ENCODE peak calls at places on chromosomes 1 and 21, in five cellular contexts. One of them, this sample, is unnamed.

GRCh38 chr1:55582078-55582477 is 366.9 kb upstream of the USP24 start:
- DNase-seq in Karpas-422: no peak
- DNase-seq in dorsolateral prefrontal cortex: no peak
- DNase-seq in heart left ventricle: no peak
- DNase-seq in CD8-positive, alpha-beta memory T cell: no peak
- DNase-seq in this sample: no peak

GRCh38 chr1:20212099-20212684 is 25.9 kb upstream of the PLA2G2C start:
- DNase-seq in Karpas-422: no peak
- DNase-seq in dorsolateral prefrontal cortex: no peak
- DNase-seq in heart left ventricle: no peak
- DNase-seq in CD8-positive, alpha-beta memory T cell: no peak
- DNase-seq in this sample: no peak

GRCh38 chr1:92298573-92299476 is at the start of the genes GLMN and RPAP2:
- DNase-seq in Karpas-422: peak
- DNase-seq in dorsolateral prefrontal cortex: peak
- DNase-seq in heart left ventricle: peak
- DNase-seq in CD8-positive, alpha-beta memory T cell: peak
- DNase-seq in this sample: peak

GRCh38 chr1:178093958-178094751 is at the start of gene RASAL2:
- DNase-seq in Karpas-422: no peak
- DNase-seq in dorsolateral prefrontal cortex: peak
- DNase-seq in heart left ventricle: peak
- DNase-seq in CD8-positive, alpha-beta memory T cell: no peak
- DNase-seq in this sample: peak

GRCh38 chr1:229781453-229781852 is 155.4 kb downstream of the URB2 start:
- DNase-seq in Karpas-422: no peak
- DNase-seq in dorsolateral prefrontal cortex: no peak
- DNase-seq in heart left ventricle: no peak
- DNase-seq in CD8-positive, alpha-beta memory T cell: no peak
- DNase-seq in this sample: no peak

GRCh38 chr21:43578677-43579313 is 80.5 kb downstream of the HSF2BP start:
- DNase-seq in Karpas-422: no peak
- DNase-seq in dorsolateral prefrontal cortex: no peak
- DNase-seq in heart left ventricle: no peak
- DNase-seq in CD8-positive, alpha-beta memory T cell: no peak
- DNase-seq in this sample: no peak

GRCh38 chr1:6241887-6242740 is 1.9 kb upstream of the HES3 start:
- DNase-seq in Karpas-422: no peak
- DNase-seq in dorsolateral prefrontal cortex: no peak
- DNase-seq in heart left ventricle: no peak
- DNase-seq in CD8-positive, alpha-beta memory T cell: no peak
- DNase-seq in this sample: no peak

GRCh38 chr1:94621392-94621791 is 79.8 kb upstream of the F3 start:
- DNase-seq in Karpas-422: no peak
- DNase-seq in dorsolateral prefrontal cortex: no peak
- DNase-seq in heart left ventricle: no peak
- DNase-seq in CD8-positive, alpha-beta memory T cell: no peak
- DNase-seq in this sample: no peak

GRCh38 chr1:8727809-8728213 is 89.6 kb downstream of the RERE start:
- DNase-seq in Karpas-422: peak
- DNase-seq in dorsolateral prefrontal cortex: no peak
- DNase-seq in heart left ventricle: peak
- DNase-seq in CD8-positive, alpha-beta memory T cell: no peak
- DNase-seq in this sample: no peak

GRCh38 chr1:230292739-230293720 is 133.1 kb downstream of the PGBD5 start:
- DNase-seq in Karpas-422: no peak
- DNase-seq in dorsolateral prefrontal cortex: no peak
- DNase-seq in heart left ventricle: no peak
- DNase-seq in CD8-positive, alpha-beta memory T cell: no peak
- DNase-seq in this sample: no peak

DNA sequence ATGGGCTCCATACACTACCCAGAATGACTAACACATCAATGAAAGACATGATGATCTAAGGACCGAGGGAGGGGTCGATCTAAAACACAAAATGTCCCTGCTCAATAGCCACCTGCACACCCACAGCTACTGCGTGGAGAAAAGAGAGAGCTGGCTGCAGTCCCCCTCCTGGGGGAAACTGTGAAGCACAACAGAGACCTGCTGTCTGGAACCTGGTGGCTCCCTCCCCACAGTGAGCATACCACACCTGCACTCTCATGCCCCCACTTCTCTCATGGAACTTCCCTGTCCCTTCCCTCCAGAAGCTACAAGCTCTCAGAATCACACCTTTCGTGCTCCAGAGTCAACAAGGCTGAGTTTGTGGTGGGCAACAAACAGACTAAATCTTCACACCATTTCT is 130.1 kb upstream of the ERG start:
- DNase-seq in Karpas-422: no peak
- DNase-seq in dorsolateral prefrontal cortex: no peak
- DNase-seq in heart left ventricle: no peak
- DNase-seq in CD8-positive, alpha-beta memory T cell: no peak
- DNase-seq in this sample: no peak
- H3K27ac ChIP-seq in Karpas-422: no peak
- H3K27ac ChIP-seq in dorsolateral prefrontal cortex: no peak
- H3K27ac ChIP-seq in heart left ventricle: no peak
- H3K27ac ChIP-seq in CD8-positive, alpha-beta memory T cell: no peak
- H3K27ac ChIP-seq in this sample: no peak

GRCh38 chr1:46615735-46616134 is 876 bp downstream of the MOB3C start:
- DNase-seq in Karpas-422: no peak
- DNase-seq in dorsolateral prefrontal cortex: no peak
- DNase-seq in heart left ventricle: no peak
- DNase-seq in CD8-positive, alpha-beta memory T cell: no peak
- DNase-seq in this sample: no peak
- H3K27ac ChIP-seq in Karpas-422: no peak
- H3K27ac ChIP-seq in dorsolateral prefrontal cortex: peak
- H3K27ac ChIP-seq in heart left ventricle: peak
- H3K27ac ChIP-seq in CD8-positive, alpha-beta memory T cell: peak
- H3K27ac ChIP-seq in this sample: peak

GRCh38 chr1:200131551-200132125 is 104.1 kb downstream of the NR5A2 start:
- DNase-seq in Karpas-422: peak
- DNase-seq in dorsolateral prefrontal cortex: no peak
- DNase-seq in heart left ventricle: no peak
- DNase-seq in CD8-positive, alpha-beta memory T cell: no peak
- DNase-seq in this sample: no peak
- H3K27ac ChIP-seq in Karpas-422: no peak
- H3K27ac ChIP-seq in dorsolateral prefrontal cortex: no peak
- H3K27ac ChIP-seq in heart left ventricle: no peak
- H3K27ac ChIP-seq in CD8-positive, alpha-beta memory T cell: no peak
- H3K27ac ChIP-seq in this sample: no peak

DNA sequence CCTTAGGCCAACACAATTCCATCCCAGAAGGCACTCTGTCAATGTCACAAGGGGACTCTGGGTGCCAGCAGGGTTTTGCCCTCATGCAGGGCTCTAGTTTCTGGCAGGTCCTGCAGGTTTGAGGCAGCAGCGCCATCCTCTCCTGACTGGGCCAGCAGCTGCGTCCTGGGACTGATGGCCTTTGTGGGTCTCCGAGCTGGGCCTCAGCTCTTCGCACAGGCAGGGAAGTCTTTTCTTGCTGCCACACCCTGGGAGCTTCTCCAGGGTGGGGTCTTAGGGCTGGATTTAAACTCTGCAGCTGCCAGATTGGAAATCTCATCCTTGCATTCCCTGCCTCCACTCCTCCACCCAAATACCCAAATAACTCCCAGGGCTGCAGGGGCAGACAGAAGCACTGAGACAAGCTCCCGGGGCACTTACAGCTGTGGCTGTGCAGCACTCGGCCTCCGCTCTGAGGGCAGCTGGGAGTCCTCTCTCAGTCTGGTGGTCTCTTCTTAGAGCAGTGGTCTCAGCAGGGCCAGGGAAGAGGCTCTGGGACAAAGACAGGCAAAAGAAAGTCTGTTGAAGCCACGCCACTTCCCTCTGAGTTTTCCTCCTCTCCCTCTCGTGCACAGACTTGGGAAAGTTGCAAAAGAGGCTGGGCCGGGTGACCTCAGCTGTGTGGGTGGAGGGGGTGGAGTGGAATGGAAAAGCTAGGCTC is at the start of gene RAB7B:
- DNase-seq in Karpas-422: no peak
- DNase-seq in dorsolateral prefrontal cortex: peak
- DNase-seq in heart left ventricle: peak
- DNase-seq in CD8-positive, alpha-beta memory T cell: no peak
- DNase-seq in this sample: no peak
- H3K27ac ChIP-seq in Karpas-422: no peak
- H3K27ac ChIP-seq in dorsolateral prefrontal cortex: peak
- H3K27ac ChIP-seq in heart left ventricle: peak
- H3K27ac ChIP-seq in CD8-positive, alpha-beta memory T cell: no peak
- H3K27ac ChIP-seq in this sample: no peak

GRCh38 chr1:168693197-168693871 is 35.7 kb downstream of the DPT start:
- DNase-seq in Karpas-422: no peak
- DNase-seq in dorsolateral prefrontal cortex: no peak
- DNase-seq in heart left ventricle: no peak
- DNase-seq in CD8-positive, alpha-beta memory T cell: no peak
- DNase-seq in this sample: no peak
- H3K27ac ChIP-seq in Karpas-422: no peak
- H3K27ac ChIP-seq in dorsolateral prefrontal cortex: no peak
- H3K27ac ChIP-seq in heart left ventricle: no peak
- H3K27ac ChIP-seq in CD8-positive, alpha-beta memory T cell: no peak
- H3K27ac ChIP-seq in this sample: no peak

GRCh38 chr1:226607821-226608220 is 59.3 kb downstream of the STUM start:
- DNase-seq in Karpas-422: no peak
- DNase-seq in dorsolateral prefrontal cortex: no peak
- DNase-seq in heart left ventricle: no peak
- DNase-seq in CD8-positive, alpha-beta memory T cell: no peak
- DNase-seq in this sample: no peak

GRCh38 chr1:226609836-226610455 is 61.4 kb downstream of the STUM start:
- DNase-seq in Karpas-422: no peak
- DNase-seq in dorsolateral prefrontal cortex: no peak
- DNase-seq in heart left ventricle: no peak
- DNase-seq in CD8-positive, alpha-beta memory T cell: no peak
- DNase-seq in this sample: no peak

GRCh38 chr1:226610671-226611070 is 62.1 kb downstream of the STUM start:
- DNase-seq in Karpas-422: no peak
- DNase-seq in dorsolateral prefrontal cortex: no peak
- DNase-seq in heart left ventricle: no peak
- DNase-seq in CD8-positive, alpha-beta memory T cell: no peak
- DNase-seq in this sample: no peak

GRCh38 chr1:226607268-226607660 is 58.7 kb downstream of the STUM start:
- DNase-seq in Karpas-422: no peak
- DNase-seq in dorsolateral prefrontal cortex: no peak
- DNase-seq in heart left ventricle: no peak
- DNase-seq in CD8-positive, alpha-beta memory T cell: no peak
- DNase-seq in this sample: no peak

GRCh38 chr1:226608699-226609505 is 60.3 kb downstream of the STUM start:
- DNase-seq in Karpas-422: peak
- DNase-seq in dorsolateral prefrontal cortex: peak
- DNase-seq in heart left ventricle: peak
- DNase-seq in CD8-positive, alpha-beta memory T cell: peak
- DNase-seq in this sample: peak
- H3K27ac ChIP-seq in Karpas-422: no peak
- H3K27ac ChIP-seq in dorsolateral prefrontal cortex: no peak
- H3K27ac ChIP-seq in heart left ventricle: no peak
- H3K27ac ChIP-seq in CD8-positive, alpha-beta memory T cell: no peak
- H3K27ac ChIP-seq in this sample: no peak

DNA sequence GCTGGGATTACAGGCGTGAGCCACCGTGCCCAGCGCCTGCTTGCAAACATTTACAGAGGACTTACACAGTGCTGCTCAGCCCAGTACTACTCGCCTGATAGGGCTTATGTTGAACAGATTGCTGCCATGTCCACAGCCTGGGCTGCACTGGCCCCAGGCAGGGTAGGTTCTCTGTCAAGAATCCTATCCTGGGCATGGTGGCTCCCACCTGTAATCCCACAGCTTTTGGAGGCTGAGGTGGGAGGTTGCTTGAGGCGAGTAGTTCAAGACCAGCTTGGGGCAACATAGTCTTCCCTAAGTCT is 15.1 kb downstream of the TXNIP start:
- DNase-seq in Karpas-422: no peak
- DNase-seq in dorsolateral prefrontal cortex: no peak
- DNase-seq in heart left ventricle: no peak
- DNase-seq in CD8-positive, alpha-beta memory T cell: no peak
- DNase-seq in this sample: no peak
- H3K27ac ChIP-seq in Karpas-422: no peak
- H3K27ac ChIP-seq in dorsolateral prefrontal cortex: peak
- H3K27ac ChIP-seq in heart left ventricle: peak
- H3K27ac ChIP-seq in CD8-positive, alpha-beta memory T cell: no peak
- H3K27ac ChIP-seq in this sample: no peak